ENCODE peak calls at places on chromosomes 6 and 20, in ten cellular contexts. H is NB4, Z is HCT116, N is body of pancreas, I is ovary, P is K562, T is adrenal gland, G is endothelial cell of umbilical vein, E is IMR-90, X is uterus. A is an unnamed sample.

GRCh38 chr6:137926985-137927384 is 59.9 kb downstream of the TNFAIP3 start:
- DNase-seq in E (no peak), H (no peak), T (no peak), Z (no peak), G (no peak), I (no peak), P (no peak), X (no peak), N (no peak), A (no peak)

GRCh38 chr6:165566088-165566828 is 96.8 kb downstream of the PDE10A start:
- DNase-seq in T (no peak), E (no peak), X (no peak), H (no peak), Z (no peak), I (no peak), N (no peak), G (no peak), P (no peak), A (no peak)

GRCh38 chr6:167130712-167131684 is 8.1 kb downstream of the CCR6 start:
- DNase-seq in Z (no peak), E (no peak), X (no peak), H (no peak), T (no peak), G (no peak), I (no peak), N (no peak), P (no peak), A (no peak)

GRCh38 chr20:63507083-63507743 is 8.3 kb upstream of the EEF1A2 start:
- DNase-seq in T (no peak), G (no peak), E (no peak), H (no peak), I (no peak), X (no peak), P (no peak), N (no peak), Z (no peak), A (no peak)

GRCh38 chr20:8432435-8433148 is 300.5 kb downstream of the PLCB1 start:
- DNase-seq in N (no peak), X (no peak), E (no peak), P (no peak), I (no peak), Z (no peak), G (no peak), H (no peak), T (no peak), A (no peak)

GRCh38 chr6:53805725-53806124 is 10.9 kb downstream of the LRRC1 start:
- DNase-seq in Z (no peak), G (no peak), N (no peak), H (no peak), T (no peak), X (no peak), P (no peak), I (no peak), E (no peak), A (no peak)

GRCh38 chr6:150813993-150814359 is 51.5 kb upstream of the MTHFD1L start:
- DNase-seq in I (no peak), G (peak; percentile 22), N (no peak), H (no peak), T (no peak), Z (peak; percentile 92), P (no peak), E (peak; percentile 43), X (no peak), A (no peak)

GRCh38 chr6:84801250-84801649 is 36.9 kb upstream of the TBX18 start:
- DNase-seq in Z (no peak), P (no peak), X (no peak), H (no peak), G (no peak), I (no peak), N (no peak), T (no peak), E (no peak), A (no peak)

GRCh38 chr6:938271-939046 is 245.5 kb upstream of the EXOC2 start:
- DNase-seq in T (no peak), G (no peak), P (no peak), X (no peak), Z (no peak), N (no peak), I (no peak), E (no peak), H (no peak), A (peak; percentile 76)

GRCh38 chr6:15843226-15843625 is 180.4 kb upstream of the DTNBP1 start:
- DNase-seq in P (no peak), T (no peak), N (no peak), Z (no peak), G (no peak), E (no peak), X (no peak), I (no peak), H (no peak), A (no peak)
- TF ChIP-seq POLR2A in P (no peak), T (no peak), N (no peak), Z (no peak), G (no peak), E (no peak), X (no peak), I (no peak), H (no peak), A (no peak)

GRCh38 chr6:134523051-134523450 is 205.1 kb upstream of the SGK1 start:
- DNase-seq in X (no peak), E (no peak), T (no peak), G (no peak), Z (no peak), H (no peak), N (no peak), I (no peak), P (no peak), A (no peak)

GRCh38 chr6:134521116-134521501 is 203.2 kb upstream of the SGK1 start:
- DNase-seq in T (no peak), G (no peak), H (no peak), I (no peak), X (no peak), E (no peak), N (no peak), Z (no peak), P (no peak), A (no peak)

GRCh38 chr6:134519456-134519855 is 201.5 kb upstream of the SGK1 start:
- DNase-seq in G (peak; percentile 55), N (no peak), X (no peak), P (no peak), E (peak; percentile 51), I (no peak), H (peak; percentile 85), T (peak; percentile 70), Z (no peak), A (no peak)

GRCh38 chr6:134517863-134518262 is 200.0 kb upstream of the SGK1 start:
- DNase-seq in I (no peak), E (no peak), P (no peak), N (no peak), Z (no peak), G (no peak), X (no peak), T (peak; percentile 31), H (peak; percentile 76), A (no peak)

GRCh38 chr6:134520181-134521115 is 202.5 kb upstream of the SGK1 start:
- DNase-seq in E (peak; percentile 67), N (no peak), Z (no peak), T (no peak), I (peak; percentile 24), G (peak; percentile 36), P (no peak), X (no peak), H (no peak), A (no peak)
- H3K4me3 ChIP-seq in E (no peak overlapping the region), N (no peak overlapping the region), Z (no peak overlapping the region), T (no peak overlapping the region), I (no peak overlapping the region), G (no peak overlapping the region), P (no peak overlapping the region), X (no peak overlapping the region), H (no peak overlapping the region), A (no peak overlapping the region)

GRCh38 chr20:42531675-42531985 is 658.1 kb downstream of the PTPRT start:
- DNase-seq in E (no peak), X (no peak), G (no peak), P (no peak), H (peak; percentile 61), T (peak; percentile 17), Z (no peak), N (no peak), I (no peak), A (no peak)

DNA sequence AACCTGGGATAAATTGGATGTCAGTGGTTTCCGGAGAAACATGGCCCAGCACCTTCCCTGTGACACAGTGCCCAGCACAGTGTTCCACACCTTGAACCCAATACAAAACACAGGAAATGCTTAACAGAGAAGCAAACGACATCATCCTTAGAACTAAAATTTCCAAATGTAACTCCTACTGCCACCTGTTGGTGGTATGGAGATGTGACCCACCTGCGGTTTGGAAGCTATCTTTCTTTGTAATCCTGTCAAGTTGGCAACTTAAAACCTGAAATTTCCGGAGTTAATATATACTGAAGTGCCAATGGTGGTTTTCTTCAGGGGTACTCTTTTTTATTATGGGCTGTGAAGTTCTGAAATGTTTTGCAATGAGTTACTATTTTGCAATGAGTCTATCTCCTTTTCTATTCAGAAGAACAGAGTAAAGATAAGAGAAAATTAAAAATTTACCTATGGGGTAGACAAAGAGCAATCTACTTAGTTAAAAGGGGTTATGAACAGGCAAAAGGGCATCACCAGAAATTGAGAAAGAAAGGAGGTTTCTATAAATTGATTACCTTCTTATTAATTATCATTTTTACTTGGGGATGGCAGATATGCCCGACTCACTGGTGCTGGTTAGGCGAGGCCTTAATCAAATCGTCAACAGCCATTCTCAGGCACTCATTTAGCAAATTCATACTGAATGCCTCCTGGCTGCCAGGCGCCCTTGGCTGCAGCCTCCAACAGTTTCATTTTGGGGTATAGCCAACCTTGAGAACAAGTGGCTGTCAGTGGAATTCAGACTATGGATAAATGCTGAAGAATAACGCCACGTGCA is 658.6 kb downstream of the PTPRT start:
- DNase-seq in N (peak; percentile 12), H (peak; percentile 50), P (peak; percentile 54), Z (no peak), E (no peak), I (peak; percentile 17), T (peak; percentile 22), G (no peak), X (no peak), A (no peak)
- TF ChIP-seq CTCF in N (peak; percentile 63), H (peak; percentile 85), P (peak; percentile 67), Z (no peak), E (peak; percentile 20), I (peak; percentile 28), T (peak; percentile 68), G (peak; percentile 4), X (peak; percentile 26), A (no peak)

GRCh38 chr20:59043698-59044097 is 1.1 kb upstream of the PRELID3B start:
- DNase-seq in H (peak; percentile 25), Z (no peak), E (no peak), I (no peak), T (no peak), P (no peak), X (no peak), N (no peak), G (no peak), A (no peak)

GRCh38 chr20:59042796-59043621 is 423 bp upstream of the PRELID3B start:
- DNase-seq in I (peak; percentile 90), G (peak; percentile 90), Z (peak; percentile 84), T (peak; percentile 91), E (peak; percentile 85), H (peak; percentile 92), N (peak; percentile 96), X (peak; percentile 93), P (peak; percentile 98), A (peak; percentile 85)

GRCh38 chr20:59042151-59042795 is at the start of gene PRELID3B:
- DNase-seq in G (no peak), Z (no peak), H (peak; percentile 64), T (peak; percentile 31), E (no peak), X (no peak), N (peak; percentile 29), I (peak; percentile 37), P (peak; percentile 63), A (peak; percentile 90)

GRCh38 chr20:59039233-59039632 is 3.4 kb downstream of the PRELID3B start:
- DNase-seq in Z (no peak), E (peak; percentile 45), N (no peak), G (no peak), P (no peak), X (no peak), I (no peak), T (no peak), H (peak; percentile 19), A (no peak)

GRCh38 chr20:59040682-59041081 is 1.9 kb downstream of the PRELID3B start:
- DNase-seq in X (no peak), E (no peak), Z (no peak), H (no peak), G (no peak), I (no peak), N (no peak), T (no peak), P (no peak), A (no peak)
- TF ChIP-seq POLR2A in X (no peak), E (no peak), Z (no peak), H (no peak), G (no peak), I (no peak), N (no peak), T (no peak), P (no peak), A (no peak)